ENCODE peak calls at places on chromosomes 7 and 10, in seven cellular contexts. M, J, K, X, U, R and F are unnamed samples.

GRCh38 chr7:134618756-134619530 is 27.7 kb upstream of the BPGM start:
- DNase-seq in M (no peak), J (no peak), K (no peak), X (no peak), U (no peak), R (no peak), F (no peak)

GRCh38 chr7:38795596-38795995 is 113.4 kb downstream of the VPS41 start:
- DNase-seq in M (no peak), J (no peak), K (no peak), X (no peak), U (no peak), R (no peak), F (no peak)

GRCh38 chr7:64685091-64685490 is 19.2 kb downstream of the ZNF107 start:
- DNase-seq in M (no peak), J (no peak), K (no peak), X (no peak), U (no peak), R (no peak), F (peak; percentile 40)

GRCh38 chr7:94057955-94058354 is 53.8 kb upstream of the BET1 start:
- DNase-seq in M (no peak), J (no peak), K (no peak), X (no peak), U (no peak), R (no peak), F (no peak)

GRCh38 chr10:97762816-97763215 is 9.0 kb downstream of the SFRP5 start:
- DNase-seq in M (no peak), J (no peak), K (no peak), X (no peak), U (no peak), R (peak; percentile 81), F (no peak)

GRCh38 chr10:126321455-126321854 is 66.8 kb downstream of the ADAM12 start:
- DNase-seq in M (no peak), J (no peak), K (no peak), X (peak; percentile 70), U (no peak), R (no peak), F (no peak)

GRCh38 chr10:113854757-113855626 is 531 bp downstream of the NHLRC2 start:
- DNase-seq in M (peak; percentile 65), J (peak; percentile 31), K (no peak), X (peak; percentile 83), U (no peak), R (peak; percentile 23), F (peak; percentile 24)

GRCh38 chr7:85025312-85025756 is 161.5 kb downstream of the SEMA3D start:
- DNase-seq in M (no peak), J (no peak), K (no peak), X (no peak), U (no peak), R (no peak), F (no peak)

GRCh38 chr7:88597941-88598425 is 161.5 kb upstream of the ZNF804B start:
- DNase-seq in M (no peak), J (no peak), K (no peak), X (no peak), U (no peak), R (no peak), F (no peak)

GRCh38 chr10:75057680-75058079 is 53.8 kb upstream of the SAMD8 start:
- DNase-seq in M (no peak), J (no peak), K (no peak), X (no peak), U (no peak), R (no peak), F (no peak)

GRCh38 chr10:1029838-1030237 is 4.2 kb upstream of the IDI2 start:
- DNase-seq in M (no peak), J (no peak), K (no peak), X (no peak), U (no peak), R (no peak), F (no peak)

GRCh38 chr10:62900829-62901571 is 84.8 kb upstream of the EGR2 start:
- DNase-seq in M (no peak), J (no peak), K (no peak), X (no peak), U (no peak), R (no peak), F (no peak)

GRCh38 chr7:101705327-101705726 is 76.2 kb upstream of the MYL10 start:
- DNase-seq in M (no peak), J (no peak), K (no peak), X (no peak), U (no peak), R (no peak), F (no peak)

GRCh38 chr10:44393051-44393630 is 8.2 kb upstream of the CXCL12 start:
- DNase-seq in M (no peak), J (no peak), K (no peak), X (no peak), U (no peak), R (no peak), F (no peak)

GRCh38 chr7:108109216-108109908 is 20.8 kb downstream of the LAMB4 start:
- DNase-seq in M (no peak), J (peak; percentile 21), K (no peak), X (peak; percentile 55), U (no peak), R (peak; percentile 34), F (peak; percentile 57)

GRCh38 chr10:48363617-48364355 is 57.3 kb downstream of the MAPK8 start:
- DNase-seq in M (peak; percentile 30), J (peak; percentile 43), K (peak; percentile 51), X (peak; percentile 30), U (no peak), R (peak; percentile 70), F (peak; percentile 30)

GRCh38 chr10:51000164-51000563 is 74.1 kb upstream of the PRKG1 start:
- DNase-seq in M (no peak), J (no peak), K (no peak), X (no peak), U (no peak), R (no peak), F (no peak)
- TF ChIP-seq JUND in M (no peak), J (no peak), K (no peak), X (no peak), U (no peak), R (no peak), F (no peak)

GRCh38 chr7:5643280-5643679 is 138.2 kb downstream of the RNF216 start:
- DNase-seq in M (no peak), J (no peak), K (no peak), X (no peak), U (no peak), R (no peak), F (no peak)
- TF ChIP-seq JUND in M (no peak), J (no peak), K (no peak), X (no peak), U (no peak), R (no peak), F (no peak)

GRCh38 chr10:101889256-101890210 is 45.9 kb upstream of the KCNIP2 start:
- DNase-seq in M (no peak), J (peak; percentile 69), K (peak; percentile 66), X (peak; percentile 66), U (peak; percentile 43), R (peak; percentile 64), F (peak; percentile 85)

GRCh38 chr10:101881036-101881774 is 37.6 kb upstream of the KCNIP2 start:
- DNase-seq in M (no peak), J (no peak), K (no peak), X (no peak), U (no peak), R (no peak), F (no peak)

GRCh38 chr10:101888251-101888949 is 44.8 kb upstream of the KCNIP2 start:
- DNase-seq in M (no peak), J (no peak), K (peak; percentile 48), X (no peak), U (no peak), R (no peak), F (no peak)

GRCh38 chr10:101887762-101888161 is 44.2 kb upstream of the KCNIP2 start:
- DNase-seq in M (no peak), J (no peak), K (no peak), X (no peak), U (no peak), R (no peak), F (no peak)

DNA sequence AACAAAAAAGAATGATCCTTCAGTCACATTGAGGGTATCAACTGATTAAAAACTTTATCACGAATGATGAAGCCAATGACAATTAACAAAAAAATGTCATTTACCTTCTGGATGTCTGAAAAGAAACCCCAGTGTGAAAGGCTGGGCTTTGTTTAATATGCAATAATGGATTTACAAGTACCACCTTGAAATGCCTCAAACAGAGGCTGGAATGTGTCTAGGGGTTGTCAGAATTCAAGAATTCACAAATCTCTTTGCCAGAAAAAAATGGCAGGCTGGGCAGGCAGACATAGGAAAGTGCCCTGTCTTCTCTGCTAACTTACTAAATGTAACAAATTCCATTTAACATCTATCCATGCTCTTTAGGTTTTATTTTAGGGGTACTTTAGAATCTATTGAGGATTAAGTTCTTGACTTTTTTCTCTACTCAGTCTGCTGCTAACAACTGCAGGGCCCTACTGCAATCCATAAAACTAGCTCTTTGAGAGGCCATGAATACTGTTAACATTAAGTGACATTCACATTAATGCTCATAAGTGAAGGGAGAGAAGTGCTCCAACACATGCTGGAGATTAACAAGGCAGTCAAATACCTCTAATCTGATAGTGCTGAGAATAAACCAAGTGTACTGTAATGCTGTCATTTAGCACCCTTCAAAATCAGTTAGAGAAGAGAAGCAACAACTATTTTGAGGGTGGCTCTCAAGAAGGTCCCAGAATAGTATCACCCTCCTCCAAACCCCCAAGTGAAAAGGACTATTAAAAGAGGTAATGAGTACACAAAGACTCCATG is 43.1 kb upstream of the KCNIP2 start:
- DNase-seq in M (no peak), J (no peak), K (no peak), X (no peak), U (no peak), R (no peak), F (no peak)
- TF ChIP-seq JUND in M (no peak), J (no peak), K (no peak), X (no peak), U (no peak), R (no peak), F (no peak)

GRCh38 chr7:72309476-72309875 is 102.7 kb downstream of the CALN1 start:
- DNase-seq in M (no peak), J (no peak), K (no peak), X (no peak), U (no peak), R (no peak), F (no peak)
- TF ChIP-seq JUND in M (no peak), J (no peak), K (no peak), X (no peak), U (no peak), R (no peak), F (no peak)

GRCh38 chr10:79886345-79886744 is 59.8 kb downstream of the NUTM2E start:
- DNase-seq in M (no peak), J (no peak), K (no peak), X (no peak), U (no peak), R (no peak), F (no peak)
- TF ChIP-seq JUND in M (no peak), J (no peak), K (no peak), X (no peak), U (no peak), R (no peak), F (no peak)

DNA sequence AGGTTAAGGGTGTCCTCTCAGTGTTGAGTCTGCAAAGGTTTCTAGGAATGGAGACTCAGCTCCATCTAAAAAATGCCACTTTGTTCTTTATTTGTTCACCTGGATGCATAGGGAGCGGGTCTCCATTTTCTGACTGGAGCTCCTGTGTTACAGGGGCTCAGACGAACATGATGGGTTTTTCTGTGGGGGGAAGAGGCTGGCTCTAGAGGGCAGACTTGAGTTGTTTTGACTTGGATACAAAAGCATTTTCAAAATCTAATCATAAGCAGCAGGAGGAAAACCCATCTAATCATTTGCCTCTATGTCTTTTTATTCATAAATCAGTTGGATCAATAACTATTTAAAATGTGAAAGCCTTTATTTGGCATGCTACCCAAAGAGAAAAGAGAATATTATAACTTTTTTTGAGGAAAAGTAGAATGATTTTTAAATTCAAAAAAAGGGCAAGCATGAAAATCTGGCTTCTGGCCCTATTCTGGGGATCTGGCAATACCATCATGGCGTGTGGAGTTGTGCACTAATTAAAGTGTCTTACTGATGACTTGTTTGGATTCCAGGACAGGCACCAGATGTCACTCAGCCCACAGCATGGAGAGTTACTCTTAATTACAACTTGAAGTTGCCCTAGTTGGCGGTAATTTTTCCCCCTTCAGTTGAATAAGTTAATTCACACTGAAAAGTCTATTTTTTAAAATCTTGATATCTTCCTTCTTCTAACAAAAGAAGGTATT is 594.9 kb downstream of the REEP3 start:
- DNase-seq in M (peak; percentile 14), J (no peak), K (no peak), X (peak; percentile 44), U (no peak), R (no peak), F (peak; percentile 63)
- TF ChIP-seq JUND in M (no peak), J (no peak), K (no peak), X (no peak), U (no peak), R (no peak), F (no peak)